ENCODE peak calls at places on chromosome 11, in eight cellular contexts. N is heart right ventricle; H is body of pancreas; Z is CD4-positive, alpha-beta T cell; P is amniotic stem cell; Q is Ammon's horn; R is germinal center; V is D341Med. S is an unnamed sample.

GRCh38 chr11:25981998-25982397 is 349.9 kb upstream of the ANO3 start:
- DNase-seq in N (no peak), H (no peak), Z (no peak), P (peak; percentile 33), Q (peak; percentile 62), R (peak; percentile 24), V (peak; percentile 41), S (no peak)

GRCh38 chr11:65355013-65355775 is 643 bp downstream of the TIGD3 start:
- DNase-seq in N (peak; percentile 38), H (no peak), Z (peak; percentile 47), P (no peak), Q (peak; percentile 35), R (peak; percentile 81), V (peak; percentile 66), S (peak; percentile 44)

GRCh38 chr11:27055065-27055682 is 14.6 kb downstream of the BBOX1 start:
- DNase-seq in N (no peak), H (no peak), Z (no peak), P (no peak), Q (no peak), R (no peak), V (no peak), S (no peak)

GRCh38 chr11:96307748-96308133 is 35.3 kb downstream of the MAML2 start:
- DNase-seq in N (no peak), H (no peak), Z (no peak), P (peak; percentile 49), Q (no peak), R (no peak), V (no peak), S (no peak)

GRCh38 chr11:27524155-27524554 is 17.6 kb upstream of the LIN7C start:
- DNase-seq in N (no peak), H (no peak), Z (no peak), P (no peak), Q (no peak), R (no peak), V (no peak), S (no peak)

GRCh38 chr11:61778920-61779650 is 13.3 kb downstream of the TMEM258 start:
- DNase-seq in N (no peak), H (no peak), Z (no peak), P (no peak), Q (no peak), R (no peak), V (no peak), S (no peak)

GRCh38 chr11:7555067-7555699 is 41.4 kb downstream of the PPFIBP2 start:
- DNase-seq in N (peak; percentile 75), H (peak; percentile 72), Z (no peak), P (no peak), Q (peak; percentile 78), R (no peak), V (no peak), S (no peak)

GRCh38 chr11:21969841-21970240 is 223.0 kb upstream of the ANO5 start:
- DNase-seq in N (no peak), H (no peak), Z (no peak), P (no peak), Q (no peak), R (no peak), V (no peak), S (no peak)

GRCh38 chr11:69914286-69915150 is 95.3 kb upstream of the FGF3 start:
- DNase-seq in N (no peak), H (no peak), Z (no peak), P (no peak), Q (no peak), R (no peak), V (no peak), S (no peak)

GRCh38 chr11:117743121-117743815 is 53.7 kb downstream of the DSCAML1 start:
- DNase-seq in N (no peak), H (no peak), Z (no peak), P (no peak), Q (no peak), R (no peak), V (peak; percentile 88), S (no peak)

GRCh38 chr11:94885133-94885532 is 88.2 kb downstream of the CWC15 start:
- DNase-seq in N (no peak), H (no peak), Z (no peak), P (no peak), Q (no peak), R (no peak), V (no peak), S (no peak)

GRCh38 chr11:117638913-117639543 is 158.0 kb downstream of the DSCAML1 start:
- DNase-seq in N (no peak), H (no peak), Z (no peak), P (no peak), Q (no peak), R (no peak), V (no peak), S (no peak)

GRCh38 chr11:109425554-109425953 is 3.6 kb downstream of the C11orf87 start:
- DNase-seq in N (no peak), H (no peak), Z (no peak), P (no peak), Q (peak; percentile 60), R (no peak), V (peak; percentile 28), S (no peak)

S was measured in T-cell.